ENCODE peak calls at places on chromosomes 12 and 14, in ten cellular contexts. Z, C, I, D, M, T, U, R, G and X are unnamed samples. For H3K4me1 and H3K9me3, the result is how much of the 10 kb centered on the place peaks cover.

GRCh38 chr14:96979611-96980074 is 182.5 kb downstream of the VRK1 start:
- DNase-seq in Z (no peak), C (no peak), I (no peak), D (no peak), M (no peak), T (no peak), U (no peak), R (no peak), G (no peak), X (no peak)

GRCh38 chr12:113655919-113656318 is 184.2 kb upstream of the LHX5 start:
- DNase-seq in Z (no peak), C (no peak), I (no peak), D (no peak), M (no peak), T (no peak), U (no peak), R (no peak), G (no peak), X (no peak)

GRCh38 chr12:85866929-85867776 is 6.9 kb upstream of the NTS start:
- DNase-seq in Z (no peak), C (peak), I (peak), D (no peak), M (no peak), T (peak), U (peak), R (no peak), G (peak), X (peak)

GRCh38 chr14:68564826-68565760 is 227.8 kb downstream of the ZFP36L1 start:
- DNase-seq in Z (no peak), C (peak), I (no peak), D (no peak), M (no peak), T (peak), U (no peak), R (no peak), G (no peak), X (no peak)

GRCh38 chr12:52391618-52392002 is 6.2 kb upstream of the KRT84 start:
- DNase-seq in Z (no peak), C (peak), I (peak), D (peak), M (no peak), T (no peak), U (no peak), R (no peak), G (peak), X (peak)

GRCh38 chr12:65607271-65607880 is 216.9 kb upstream of the HMGA2 start:
- DNase-seq in Z (peak), C (no peak), I (no peak), D (peak), M (no peak), T (no peak), U (no peak), R (no peak), G (no peak), X (no peak)

GRCh38 chr14:100665518-100666032 is 61.1 kb upstream of the DLK1 start:
- DNase-seq in Z (no peak), C (peak), I (no peak), D (no peak), M (peak), T (no peak), U (no peak), R (no peak), G (peak), X (peak)

GRCh38 chr14:29857545-29857944 is 70.1 kb downstream of the PRKD1 start:
- DNase-seq in Z (no peak), C (no peak), I (no peak), D (no peak), M (no peak), T (no peak), U (no peak), R (no peak), G (no peak), X (no peak)

GRCh38 chr12:85661461-85662208 is 174.6 kb downstream of the RASSF9 start:
- DNase-seq in Z (no peak), C (no peak), I (no peak), D (no peak), M (no peak), T (no peak), U (no peak), R (no peak), G (no peak), X (no peak)

GRCh38 chr12:115109863-115110262 is 425.9 kb upstream of the TBX3 start:
- DNase-seq in Z (no peak), C (peak), I (no peak), D (no peak), M (no peak), T (no peak), U (no peak), R (no peak), G (no peak), X (no peak)

GRCh38 chr12:31899136-31899535 is 60.1 kb upstream of the RESF1 start:
- DNase-seq in Z (no peak), C (no peak), I (no peak), D (no peak), M (no peak), T (no peak), U (no peak), R (no peak), G (no peak), X (no peak)
- H3K4me1 ChIP-seq in Z (under half), C (under half), I (under half), D (under half), M (under half), T (under half), U (under half), R (under half), G (under half), X (under half)

GRCh38 chr12:45745861-45746277 is 16.4 kb downstream of the ARID2 start:
- DNase-seq in Z (no peak), C (peak), I (no peak), D (no peak), M (no peak), T (no peak), U (peak), R (no peak), G (no peak), X (no peak)
- TF ChIP-seq CTCF in Z (peak), C (peak), I (peak), D (no peak), M (peak), T (no peak), U (peak), R (peak), G (peak), X (no peak)

DNA sequence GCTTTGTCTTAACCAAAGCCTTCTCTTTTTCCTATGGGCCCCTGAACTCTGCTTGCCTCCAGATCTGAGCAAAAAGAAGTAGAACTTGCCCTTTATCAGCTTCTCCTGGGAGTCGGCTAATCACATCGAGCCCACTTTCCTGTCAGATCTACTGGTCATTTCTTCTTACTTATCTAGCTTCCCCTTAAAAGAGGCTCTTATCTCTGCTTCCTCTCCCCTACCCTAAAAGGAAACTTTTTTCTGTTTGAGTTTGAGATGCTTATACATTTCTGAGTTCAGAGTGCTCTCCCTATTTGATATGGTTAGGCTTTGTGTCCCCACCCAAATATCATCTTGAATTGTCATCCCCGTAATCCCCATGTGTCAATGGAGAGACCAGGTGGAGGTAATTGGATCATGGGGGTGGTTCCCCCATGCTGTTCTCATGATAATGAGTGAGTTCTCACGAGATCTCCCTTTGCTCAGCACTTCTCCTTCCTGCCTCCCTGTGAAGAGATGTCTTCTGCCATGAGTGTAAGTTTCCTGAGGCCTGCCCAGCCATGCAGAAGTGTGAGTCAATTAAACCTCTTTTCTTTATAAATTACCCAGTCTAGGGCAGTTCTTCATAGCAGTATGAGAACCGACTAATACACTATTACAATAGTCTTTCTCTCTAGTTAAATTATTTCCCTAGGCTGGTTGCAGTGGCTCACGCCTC is 114.7 kb upstream of the AMN1 start:
- DNase-seq in Z (no peak), C (no peak), I (no peak), D (no peak), M (no peak), T (no peak), U (no peak), R (no peak), G (no peak), X (no peak)
- H3K9me3 ChIP-seq in Z (under half), C (under half), I (under half), D (under half), M (under half), T (under half), U (under half), R (under half), G (under half), X (under half)

GRCh38 chr12:6700646-6701051 is at the start of gene PIANP:
- DNase-seq in Z (no peak), C (no peak), I (no peak), D (peak), M (no peak), T (no peak), U (peak), R (no peak), G (no peak), X (no peak)
- H3K4me1 ChIP-seq in Z (under half), C (under half), I (under half), D (under half), M (under half), T (under half), U (half or more), R (under half), G (under half), X (under half)

DNA sequence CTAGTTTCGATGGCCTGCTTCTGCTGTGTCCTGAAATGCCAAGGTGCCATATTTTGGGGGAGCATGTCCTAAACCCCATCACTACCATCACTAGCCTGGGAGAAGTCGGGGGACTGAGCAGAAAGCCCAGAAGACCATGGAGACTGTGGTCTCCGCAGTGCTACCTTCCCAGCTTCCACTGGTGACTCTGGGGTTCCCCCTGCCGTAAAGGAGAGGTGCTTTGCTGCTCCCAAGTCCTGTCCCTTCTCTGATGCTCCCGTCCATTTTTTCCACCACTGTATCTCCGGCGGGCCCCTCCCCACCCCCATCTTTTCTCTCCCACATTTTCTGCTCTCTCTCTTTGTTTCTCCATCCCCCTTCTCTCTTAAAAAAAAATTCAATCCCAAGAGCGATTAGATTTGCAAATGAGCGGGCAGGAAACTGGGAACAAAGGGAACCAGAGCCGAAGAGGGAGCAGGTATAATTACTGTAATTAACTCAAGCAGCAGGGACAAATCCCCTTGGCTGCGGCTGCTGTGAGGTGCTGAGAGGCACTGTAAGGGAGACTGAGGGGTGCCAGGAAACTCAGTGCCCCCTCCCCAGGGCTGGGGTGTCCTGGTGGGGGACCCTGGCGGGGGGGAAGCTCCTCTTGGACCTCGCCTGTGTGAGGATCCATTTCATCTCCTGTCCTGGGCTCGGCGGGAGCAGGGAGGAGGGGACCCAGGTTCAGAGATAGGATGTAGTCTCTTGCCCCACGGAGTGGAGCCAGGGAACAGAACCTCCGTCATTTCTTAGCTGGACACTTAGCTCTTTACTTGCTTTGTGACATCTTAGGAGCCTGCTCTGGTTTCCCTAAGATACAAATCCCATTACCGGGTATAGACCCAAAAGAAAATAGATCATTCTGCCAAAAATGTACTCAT is 140.5 kb upstream of the NRXN3 start:
- DNase-seq in Z (no peak), C (no peak), I (no peak), D (no peak), M (no peak), T (no peak), U (no peak), R (no peak), G (no peak), X (no peak)
- TF ChIP-seq CTCF in Z (no peak), C (no peak), I (no peak), D (no peak), M (no peak), T (peak), U (no peak), R (no peak), G (no peak), X (no peak)